ENCODE peak calls at places on chromosomes 6 and 20, in four cellular contexts. R is H1, B is stomach, Z is prostate gland. V is an unnamed sample.

GRCh38 chr6:122653094-122653493 is 42.9 kb downstream of the PKIB start:
- DNase-seq in Z (no peak), R (no peak), B (no peak), V (no peak)

GRCh38 chr6:89411019-89411268 is 1.1 kb downstream of the RRAGD start:
- DNase-seq in Z (peak; percentile 28), B (peak; percentile 27), R (no peak), V (no peak)

GRCh38 chr6:159842035-159842434 is 42.0 kb downstream of the PNLDC1 start:
- DNase-seq in B (no peak), Z (no peak), R (no peak), V (peak; percentile 25)

GRCh38 chr6:161369339-161369738 is 95.5 kb upstream of the AGPAT4 start:
- DNase-seq in B (no peak), Z (no peak), R (no peak), V (no peak)

GRCh38 chr20:62961310-62961783 is 8.8 kb downstream of the SLC17A9 start:
- DNase-seq in R (no peak), B (no peak), Z (no peak), V (no peak)

GRCh38 chr6:148831064-148831463 is 84.2 kb downstream of the UST start:
- DNase-seq in B (no peak), R (no peak), Z (no peak), V (no peak)

GRCh38 chr6:87817226-87817625 is 115.2 kb upstream of the AKIRIN2 start:
- DNase-seq in R (no peak), B (no peak), Z (no peak), V (no peak)

GRCh38 chr20:23889775-23890187 is 10.2 kb upstream of the CST5 start:
- DNase-seq in R (peak; percentile 85), Z (peak; percentile 32), B (peak; percentile 31), V (no peak)

GRCh38 chr20:20365593-20365992 is 2.3 kb upstream of the INSM1 start:
- DNase-seq in Z (no peak), R (no peak), B (no peak), V (no peak)

GRCh38 chr20:1666802-1667201 is 9.2 kb upstream of the SIRPG start:
- DNase-seq in Z (no peak), B (no peak), R (peak; percentile 6), V (no peak)

GRCh38 chr20:2845607-2846006 is 5.1 kb downstream of the VPS16 start:
- DNase-seq in Z (no peak), R (no peak), B (no peak), V (peak; percentile 29)

GRCh38 chr6:15303162-15303919 is 57.5 kb downstream of the JARID2 start:
- DNase-seq in R (peak; percentile 47), Z (no peak), B (no peak), V (no peak)

GRCh38 chr20:48827880-48828733 is at the start of gene PREX1:
- DNase-seq in B (peak; percentile 89), R (peak; percentile 91), Z (peak; percentile 66), V (no peak)

GRCh38 chr6:85126448-85127178 is 323.3 kb upstream of the NT5E start:
- DNase-seq in B (no peak), R (peak; percentile 82), Z (no peak), V (no peak)

GRCh38 chr20:32675223-32675975 is 1.7 kb upstream of the C20orf203 start:
- DNase-seq in R (no peak), Z (no peak), B (no peak), V (no peak)

GRCh38 chr20:43666376-43667328 is at the start of gene MYBL2:
- DNase-seq in B (peak; percentile 66), Z (no peak), R (peak; percentile 84), V (no peak)

GRCh38 chr6:151229401-151230276 is 10.1 kb upstream of the AKAP12 start:
- DNase-seq in R (no peak), Z (no peak), B (no peak), V (no peak)

GRCh38 chr20:45323731-45324130 is 15.6 kb upstream of the MATN4 start:
- DNase-seq in B (no peak), Z (no peak), R (no peak), V (no peak)

GRCh38 chr6:21769405-21769851 is 175.9 kb downstream of the SOX4 start:
- DNase-seq in B (no peak), Z (no peak), R (no peak), V (no peak)

GRCh38 chr6:127808118-127808517 is 92.7 kb downstream of the THEMIS start:
- DNase-seq in Z (no peak), R (no peak), B (no peak), V (no peak)

GRCh38 chr6:26660096-26660425 is 515 bp upstream of the ZNF322 start:
- DNase-seq in R (no peak), B (no peak), Z (no peak), V (no peak)

GRCh38 chr6:2980465-2980855 is 9.1 kb upstream of the SERPINB6 start:
- DNase-seq in B (no peak), R (no peak), Z (no peak), V (no peak)

GRCh38 chr6:170273681-170274080 is 17.2 kb downstream of the DLL1 start:
- DNase-seq in Z (no peak), B (no peak), R (no peak), V (no peak)

GRCh38 chr20:42155586-42155985 is 537.4 kb upstream of the CHD6 start:
- DNase-seq in R (no peak), B (no peak), Z (no peak), V (no peak)

GRCh38 chr20:32582659-32583580 is 2.2 kb downstream of the NOL4L start:
- DNase-seq in B (no peak), Z (no peak), R (peak; percentile 72), V (no peak)

GRCh38 chr20:54197621-54198604 is 10.0 kb upstream of the PFDN4 start:
- DNase-seq in B (no peak), Z (no peak), R (no peak), V (no peak)

GRCh38 chr6:151675746-151676459 is 131.6 kb upstream of the ESR1 start:
- DNase-seq in B (peak; percentile 72), Z (no peak), R (peak; percentile 77), V (no peak)

GRCh38 chr6:17666646-17667045 is 40.1 kb downstream of the NUP153 start:
- DNase-seq in Z (no peak), R (no peak), B (no peak), V (no peak)

GRCh38 chr6:46734867-46735719 is at the start of gene PLA2G7:
- DNase-seq in R (peak; percentile 74), Z (peak; percentile 53), B (no peak), V (no peak)

GRCh38 chr20:609371-609964 is 641 bp downstream of the TCF15 start:
- DNase-seq in B (no peak), R (peak; percentile 60), Z (no peak), V (no peak)

GRCh38 chr6:75272145-75272840 is 12.3 kb downstream of the TMEM30A start:
- DNase-seq in Z (no peak), B (no peak), R (no peak), V (no peak)

GRCh38 chr6:31620586-31621319 is at the start of gene PRRC2A:
- DNase-seq in Z (peak; percentile 75), B (peak; percentile 97), R (peak; percentile 90), V (peak; percentile 92)
- TF ChIP-seq POLR2AphosphoS5 in Z (no peak), B (peak; percentile 6), R (peak; percentile 98), V (peak; percentile 73)

GRCh38 chr20:38730989-38731737 is 6.9 kb downstream of the SLC32A1 start:
- DNase-seq in R (peak; percentile 99), B (peak; percentile 70), Z (peak; percentile 46), V (no peak)
- TF ChIP-seq POLR2AphosphoS5 in R (no peak), B (no peak), Z (peak; percentile 11), V (no peak)

DNA sequence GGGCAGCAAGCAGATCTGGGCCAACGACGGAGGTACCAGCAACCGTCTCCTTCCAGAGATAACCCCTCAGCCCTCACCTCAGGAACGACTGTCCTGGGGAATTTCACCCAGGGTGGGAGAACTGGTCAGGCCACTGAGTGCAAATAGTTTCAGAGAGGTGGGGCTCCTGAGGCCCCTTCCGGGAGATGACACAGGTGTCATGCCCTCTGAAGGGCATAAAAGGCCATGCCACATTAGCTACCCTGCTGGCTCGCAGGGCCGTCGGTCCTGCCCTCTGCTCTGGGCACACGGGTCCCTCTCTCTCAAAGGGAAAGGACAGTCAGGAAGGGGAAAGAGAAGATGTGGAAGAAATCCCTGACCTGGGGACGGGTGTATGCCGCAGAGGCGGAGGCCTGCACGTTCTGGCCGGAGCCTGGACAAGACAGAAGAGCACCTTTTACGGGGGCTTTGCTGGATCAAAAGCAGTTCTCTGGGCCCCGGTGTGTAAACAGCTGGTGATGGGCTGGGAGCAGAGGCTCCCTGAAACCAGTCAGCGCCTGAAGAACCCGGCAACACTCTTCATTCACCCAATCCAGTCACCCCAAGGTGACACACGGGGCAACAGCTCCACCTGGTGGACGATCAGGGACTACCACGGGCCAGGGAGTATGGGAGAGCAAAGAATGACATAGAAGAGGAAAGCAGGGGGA is 6.4 kb upstream of the TAF8 start:
- DNase-seq in R (peak; percentile 98), Z (peak; percentile 81), B (peak; percentile 85), V (no peak)
- TF ChIP-seq POLR2AphosphoS5 in R (no peak), Z (peak; percentile 79), B (peak; percentile 88), V (no peak)

DNA sequence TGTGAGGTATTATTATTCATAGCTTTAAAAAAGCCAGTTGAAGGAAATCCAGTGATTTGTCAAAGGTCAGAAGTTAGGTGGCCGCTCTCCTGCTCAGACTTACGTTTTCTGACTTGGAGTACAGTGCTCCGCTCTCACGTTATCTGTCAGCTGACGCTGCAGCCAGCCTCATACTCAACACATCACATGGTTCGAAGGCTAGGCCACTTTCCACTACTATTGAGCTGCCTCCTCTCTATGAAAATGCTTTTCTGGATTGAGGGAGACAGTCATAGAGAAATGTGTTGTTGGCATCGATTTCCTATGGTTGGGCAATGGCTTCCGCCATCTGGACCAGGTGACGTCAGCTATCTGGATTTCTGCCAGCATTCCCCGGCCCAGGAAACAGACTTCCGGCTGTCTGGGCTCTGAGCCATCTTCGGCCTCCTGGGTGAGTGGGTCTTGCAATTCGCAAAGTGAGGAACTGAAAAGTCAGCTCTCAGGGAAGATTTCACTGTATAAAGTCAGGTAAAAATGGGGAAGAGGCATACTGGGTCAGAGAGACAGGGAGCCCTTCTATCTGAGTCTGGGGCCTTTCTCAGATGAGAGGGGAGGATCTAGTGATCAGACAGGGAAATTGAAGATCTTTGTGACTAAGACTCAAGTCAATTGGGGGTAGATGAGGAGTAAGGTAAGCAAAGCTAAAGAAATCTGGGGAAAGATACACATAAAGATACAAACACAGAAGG is 37.5 kb upstream of the IER3 start:
- DNase-seq in R (no peak), Z (peak; percentile 81), B (peak; percentile 97), V (peak; percentile 98)
- TF ChIP-seq POLR2AphosphoS5 in R (no peak), Z (peak; percentile 89), B (peak; percentile 94), V (peak; percentile 91)

V was measured in vagina.